ENCODE peak calls at places on chromosome 3, in four cellular contexts. Q, X, Z and U are unnamed samples.

GRCh38 chr3:14369675-14370669 is 32.4 kb upstream of the SLC6A6 start:
- DNase-seq in Q (no peak), X (no peak), Z (no peak), U (no peak)

GRCh38 chr3:172454180-172454579 is 5.9 kb upstream of the GHSR start:
- DNase-seq in Q (no peak), X (no peak), Z (no peak), U (no peak)

GRCh38 chr3:187255314-187255713 is 36.2 kb downstream of the MASP1 start:
- DNase-seq in Q (no peak), X (no peak), Z (no peak), U (no peak)

GRCh38 chr3:126618021-126618420 is 36.9 kb downstream of the TXNRD3 start:
- DNase-seq in Q (no peak), X (no peak), Z (no peak), U (no peak)

GRCh38 chr3:171458056-171458856 is 1.9 kb downstream of the TNIK start:
- DNase-seq in Q (no peak), X (peak), Z (no peak), U (no peak)

GRCh38 chr3:143594217-143594616 is 254.1 kb downstream of the SLC9A9 start:
- DNase-seq in Q (no peak), X (no peak), Z (no peak), U (no peak)

GRCh38 chr3:108818404-108818803 is 4.2 kb upstream of the TRAT1 start:
- DNase-seq in Q (no peak), X (no peak), Z (no peak), U (no peak)

GRCh38 chr3:142649996-142650693 is 54.0 kb downstream of the PLS1 start:
- DNase-seq in Q (no peak), X (no peak), Z (no peak), U (no peak)

GRCh38 chr3:76624128-76624527 is 415.8 kb upstream of the ROBO2 start:
- DNase-seq in Q (no peak), X (no peak), Z (no peak), U (no peak)

GRCh38 chr3:165254812-165255211 is 58.6 kb upstream of the SLITRK3 start:
- DNase-seq in Q (no peak), X (peak), Z (no peak), U (no peak)

GRCh38 chr3:134768845-134769244 is 26.2 kb upstream of the EPHB1 start:
- DNase-seq in Q (no peak), X (no peak), Z (no peak), U (no peak)

GRCh38 chr3:172256101-172256687 is 192.1 kb downstream of the GHSR start:
- DNase-seq in Q (no peak), X (no peak), Z (no peak), U (no peak)

GRCh38 chr3:100151024-100151707 is 36.9 kb upstream of the FILIP1L start:
- DNase-seq in Q (no peak), X (no peak), Z (no peak), U (no peak)

GRCh38 chr3:16927485-16927884 is 42.7 kb downstream of the PLCL2 start:
- DNase-seq in Q (no peak), X (no peak), Z (no peak), U (no peak)

GRCh38 chr3:181756645-181757044 is 44.9 kb downstream of the SOX2 start:
- DNase-seq in Q (no peak), X (peak), Z (no peak), U (no peak)

GRCh38 chr3:127273196-127273595 is 14.7 kb downstream of the PRR20G start:
- DNase-seq in Q (no peak), X (no peak), Z (no peak), U (no peak)

GRCh38 chr3:29255854-29256696 is 24.8 kb upstream of the RBMS3 start:
- DNase-seq in Q (no peak), X (no peak), Z (no peak), U (no peak)

GRCh38 chr3:47001731-47002489 is 22.4 kb downstream of the NBEAL2 start:
- DNase-seq in Q (no peak), X (no peak), Z (no peak), U (no peak)

GRCh38 chr3:28916713-28917499 is 364.0 kb upstream of the RBMS3 start:
- DNase-seq in Q (peak), X (peak), Z (no peak), U (no peak)

GRCh38 chr3:179486806-179487205 is 35.5 kb upstream of the GNB4 start:
- DNase-seq in Q (no peak), X (no peak), Z (no peak), U (no peak)

GRCh38 chr3:12557472-12558105 is 702 bp downstream of the MKRN2 start:
- DNase-seq in Q (no peak), X (no peak), Z (no peak), U (no peak)

GRCh38 chr3:115930922-115931321 is 307.6 kb downstream of the GAP43 start:
- DNase-seq in Q (no peak), X (no peak), Z (no peak), U (no peak)

GRCh38 chr3:10753964-10754363 is 62.1 kb upstream of the SLC6A11 start:
- DNase-seq in Q (no peak), X (peak), Z (no peak), U (peak)

GRCh38 chr3:8712045-8712870 is 21.3 kb upstream of the CAV3 start:
- DNase-seq in Q (no peak), X (no peak), Z (no peak), U (no peak)

GRCh38 chr3:118938183-118938961 is 96.3 kb downstream of the IGSF11 start:
- DNase-seq in Q (no peak), X (no peak), Z (no peak), U (no peak)

GRCh38 chr3:124201786-124202185 is 209.9 kb upstream of the ROPN1 start:
- DNase-seq in Q (no peak), X (peak), Z (no peak), U (no peak)

GRCh38 chr3:42732196-42732828 is 29.7 kb upstream of the HHATL start:
- DNase-seq in Q (peak), X (no peak), Z (no peak), U (no peak)

GRCh38 chr3:194808709-194809108 is 123.0 kb downstream of the FAM43A start:
- DNase-seq in Q (no peak), X (no peak), Z (no peak), U (no peak)

GRCh38 chr3:195221015-195221853 is 49.7 kb downstream of the XXYLT1 start:
- DNase-seq in Q (no peak), X (no peak), Z (no peak), U (no peak)

GRCh38 chr3:4417449-4417848 is 49.6 kb downstream of the SUMF1 start:
- DNase-seq in Q (no peak), X (no peak), Z (no peak), U (no peak)

GRCh38 chr3:141460097-141460704 is 26.6 kb upstream of the RASA2 start:
- DNase-seq in Q (peak), X (peak), Z (peak), U (peak)

GRCh38 chr3:65330072-65330471 is 642.3 kb upstream of the ADAMTS9 start:
- DNase-seq in Q (no peak), X (no peak), Z (no peak), U (no peak)

GRCh38 chr3:95923496-95924210 is 890.7 kb upstream of the EPHA6 start:
- DNase-seq in Q (no peak), X (no peak), Z (no peak), U (no peak)

GRCh38 chr3:51974277-51974962 is 444 bp upstream of the ABHD14A start:
- DNase-seq in Q (no peak), X (no peak), Z (no peak), U (no peak)

GRCh38 chr3:24462737-24463136 is 31.9 kb downstream of the THRB start:
- DNase-seq in Q (no peak), X (no peak), Z (no peak), U (no peak)

GRCh38 chr3:194574639-194575483 is 58.4 kb downstream of the TMEM44 start:
- DNase-seq in Q (no peak), X (no peak), Z (no peak), U (no peak)

GRCh38 chr3:39267631-39268553 is 11.9 kb downstream of the CX3CR1 start:
- DNase-seq in Q (no peak), X (peak), Z (peak), U (no peak)

GRCh38 chr3:139251529-139251928 is 92.3 kb upstream of the MRPS22 start:
- DNase-seq in Q (no peak), X (no peak), Z (no peak), U (no peak)

GRCh38 chr3:102460579-102460978 is 25.8 kb downstream of the ZPLD1 start:
- DNase-seq in Q (no peak), X (no peak), Z (no peak), U (no peak)